ENCODE peak calls at places on chromosomes 5 and 9, in eight cellular contexts. Z, F, K, R, L, M, J and U are unnamed samples.

GRCh38 chr5:153617190-153617589 is 126.7 kb downstream of the GRIA1 start:
- DNase-seq in F (no peak), Z (no peak), J (peak), M (no peak), L (no peak), R (no peak), K (no peak), U (no peak)

GRCh38 chr5:82334856-82335255 is 56.7 kb upstream of the RPS23 start:
- DNase-seq in R (no peak), J (peak), F (no peak), M (no peak), K (no peak), Z (no peak), L (no peak), U (no peak)

GRCh38 chr5:149434162-149435014 is 55.3 kb upstream of the IL17B start:
- DNase-seq in F (peak), R (peak), J (peak), M (no peak), K (peak), L (peak), Z (peak), U (peak)

GRCh38 chr9:37036237-37037136 is 2.4 kb upstream of the PAX5 start:
- DNase-seq in R (peak), Z (no peak), L (peak), K (no peak), M (no peak), F (peak), J (peak), U (peak)

GRCh38 chr5:97118623-97119022 is 23.8 kb downstream of the LIX1 start:
- DNase-seq in L (no peak), F (peak), J (no peak), Z (no peak), M (no peak), R (no peak), K (no peak), U (no peak)

GRCh38 chr5:33762859-33763258 is 128.9 kb downstream of the ADAMTS12 start:
- DNase-seq in M (no peak), R (no peak), Z (no peak), J (no peak), L (no peak), K (no peak), F (no peak), U (no peak)

GRCh38 chr9:125843646-125844045 is 96.5 kb downstream of the PBX3 start:
- DNase-seq in K (no peak), L (no peak), R (no peak), F (no peak), M (no peak), J (no peak), Z (no peak), U (peak)

GRCh38 chr5:53874409-53874808 is 314.0 kb downstream of the NDUFS4 start:
- DNase-seq in K (no peak), Z (peak), M (no peak), J (no peak), R (peak), F (no peak), L (no peak), U (no peak)

GRCh38 chr5:103915081-103915480 is 352.5 kb upstream of the NUDT12 start:
- DNase-seq in J (no peak), L (no peak), Z (no peak), R (no peak), K (no peak), F (no peak), M (no peak), U (no peak)